ENCODE peak calls at places on chromosomes 7 and 10, in eight cellular contexts. One of them, this sample, is unnamed.

GRCh38 chr10:13399236-13399635 is 51.1 kb upstream of the SEPHS1 start:
- DNase-seq in neural progenitor cell: no peak
- DNase-seq in GM23248: no peak
- DNase-seq in GM23338: no peak
- DNase-seq in HCT116: no peak
- DNase-seq in OCI-LY7: peak; percentile 40
- DNase-seq in MM.1S: no peak
- DNase-seq in hepatocyte: no peak
- DNase-seq in this sample: peak; percentile 3

GRCh38 chr7:11716185-11716584 is 115.8 kb downstream of the THSD7A start:
- DNase-seq in GM23338: no peak
- DNase-seq in MM.1S: no peak
- DNase-seq in neural progenitor cell: no peak
- DNase-seq in GM23248: peak; percentile 46
- DNase-seq in HCT116: peak; percentile 16
- DNase-seq in hepatocyte: no peak
- DNase-seq in OCI-LY7: no peak
- DNase-seq in this sample: peak; percentile 80

GRCh38 chr10:22679608-22680007 is 34.8 kb downstream of the PIP4K2A start:
- DNase-seq in GM23248: no peak
- DNase-seq in HCT116: no peak
- DNase-seq in MM.1S: no peak
- DNase-seq in OCI-LY7: no peak
- DNase-seq in hepatocyte: no peak
- DNase-seq in neural progenitor cell: no peak
- DNase-seq in GM23338: no peak
- DNase-seq in this sample: no peak

GRCh38 chr10:127027786-127028185 is 122.6 kb downstream of the DOCK1 start:
- DNase-seq in hepatocyte: no peak
- DNase-seq in HCT116: no peak
- DNase-seq in GM23338: no peak
- DNase-seq in neural progenitor cell: no peak
- DNase-seq in MM.1S: no peak
- DNase-seq in OCI-LY7: no peak
- DNase-seq in GM23248: no peak
- DNase-seq in this sample: no peak

GRCh38 chr7:133950856-133951255 is 176.3 kb upstream of the LRGUK start:
- DNase-seq in GM23248: no peak
- DNase-seq in MM.1S: no peak
- DNase-seq in GM23338: peak; percentile 60
- DNase-seq in neural progenitor cell: no peak
- DNase-seq in HCT116: no peak
- DNase-seq in OCI-LY7: no peak
- DNase-seq in hepatocyte: no peak
- DNase-seq in this sample: no peak

GRCh38 chr7:44636926-44637325 is 30.5 kb downstream of the OGDH start:
- DNase-seq in GM23338: no peak
- DNase-seq in GM23248: no peak
- DNase-seq in HCT116: no peak
- DNase-seq in MM.1S: peak; percentile 47
- DNase-seq in OCI-LY7: no peak
- DNase-seq in hepatocyte: no peak
- DNase-seq in neural progenitor cell: no peak
- DNase-seq in this sample: no peak

GRCh38 chr10:3163879-3164278 is 8.7 kb downstream of the PITRM1 start:
- DNase-seq in HCT116: no peak
- DNase-seq in GM23338: no peak
- DNase-seq in OCI-LY7: no peak
- DNase-seq in MM.1S: no peak
- DNase-seq in GM23248: no peak
- DNase-seq in neural progenitor cell: no peak
- DNase-seq in hepatocyte: no peak
- DNase-seq in this sample: no peak

GRCh38 chr7:35691827-35692307 is 3.1 kb downstream of the HERPUD2 start:
- DNase-seq in GM23338: no peak
- DNase-seq in MM.1S: no peak
- DNase-seq in neural progenitor cell: no peak
- DNase-seq in hepatocyte: peak; percentile 28
- DNase-seq in GM23248: peak; percentile 16
- DNase-seq in HCT116: no peak
- DNase-seq in OCI-LY7: peak; percentile 59
- DNase-seq in this sample: peak; percentile 7

GRCh38 chr10:113335603-113336002 is 217.2 kb upstream of the HABP2 start:
- DNase-seq in GM23248: peak; percentile 32
- DNase-seq in neural progenitor cell: no peak
- DNase-seq in hepatocyte: no peak
- DNase-seq in OCI-LY7: no peak
- DNase-seq in HCT116: no peak
- DNase-seq in GM23338: no peak
- DNase-seq in MM.1S: no peak
- DNase-seq in this sample: no peak

GRCh38 chr10:64115913-64116643 is 594.9 kb downstream of the REEP3 start:
- DNase-seq in neural progenitor cell: peak; percentile 51
- DNase-seq in hepatocyte: peak; percentile 33
- DNase-seq in OCI-LY7: peak; percentile 4
- DNase-seq in MM.1S: peak; percentile 31
- DNase-seq in HCT116: no peak
- DNase-seq in GM23248: peak; percentile 5
- DNase-seq in GM23338: peak; percentile 75
- DNase-seq in this sample: peak; percentile 54

GRCh38 chr7:128078309-128078708 is 47.1 kb upstream of the LRRC4 start:
- DNase-seq in MM.1S: no peak
- DNase-seq in hepatocyte: no peak
- DNase-seq in neural progenitor cell: no peak
- DNase-seq in GM23248: no peak
- DNase-seq in HCT116: no peak
- DNase-seq in OCI-LY7: no peak
- DNase-seq in GM23338: no peak
- DNase-seq in this sample: no peak

GRCh38 chr7:139118803-139119485 is 9.4 kb upstream of the ZC3HAV1 start:
- DNase-seq in hepatocyte: peak; percentile 46
- DNase-seq in MM.1S: no peak
- DNase-seq in GM23248: no peak
- DNase-seq in neural progenitor cell: no peak
- DNase-seq in OCI-LY7: peak; percentile 60
- DNase-seq in HCT116: no peak
- DNase-seq in GM23338: no peak
- DNase-seq in this sample: no peak

GRCh38 chr7:25922296-25922695 is 229.7 kb upstream of the NFE2L3 start:
- DNase-seq in GM23248: no peak
- DNase-seq in hepatocyte: no peak
- DNase-seq in MM.1S: no peak
- DNase-seq in HCT116: no peak
- DNase-seq in OCI-LY7: no peak
- DNase-seq in GM23338: no peak
- DNase-seq in neural progenitor cell: no peak
- DNase-seq in this sample: peak; percentile 83

GRCh38 chr7:16062269-16062668 is 359.1 kb downstream of the CRPPA start:
- DNase-seq in GM23248: peak; percentile 69
- DNase-seq in neural progenitor cell: no peak
- DNase-seq in OCI-LY7: no peak
- DNase-seq in GM23338: no peak
- DNase-seq in MM.1S: no peak
- DNase-seq in HCT116: no peak
- DNase-seq in hepatocyte: no peak
- DNase-seq in this sample: peak; percentile 65

GRCh38 chr10:42950606-42951485 is 126.0 kb upstream of the RET start:
- DNase-seq in HCT116: no peak
- DNase-seq in GM23248: no peak
- DNase-seq in neural progenitor cell: no peak
- DNase-seq in OCI-LY7: no peak
- DNase-seq in GM23338: no peak
- DNase-seq in hepatocyte: no peak
- DNase-seq in MM.1S: no peak
- DNase-seq in this sample: no peak

DNA sequence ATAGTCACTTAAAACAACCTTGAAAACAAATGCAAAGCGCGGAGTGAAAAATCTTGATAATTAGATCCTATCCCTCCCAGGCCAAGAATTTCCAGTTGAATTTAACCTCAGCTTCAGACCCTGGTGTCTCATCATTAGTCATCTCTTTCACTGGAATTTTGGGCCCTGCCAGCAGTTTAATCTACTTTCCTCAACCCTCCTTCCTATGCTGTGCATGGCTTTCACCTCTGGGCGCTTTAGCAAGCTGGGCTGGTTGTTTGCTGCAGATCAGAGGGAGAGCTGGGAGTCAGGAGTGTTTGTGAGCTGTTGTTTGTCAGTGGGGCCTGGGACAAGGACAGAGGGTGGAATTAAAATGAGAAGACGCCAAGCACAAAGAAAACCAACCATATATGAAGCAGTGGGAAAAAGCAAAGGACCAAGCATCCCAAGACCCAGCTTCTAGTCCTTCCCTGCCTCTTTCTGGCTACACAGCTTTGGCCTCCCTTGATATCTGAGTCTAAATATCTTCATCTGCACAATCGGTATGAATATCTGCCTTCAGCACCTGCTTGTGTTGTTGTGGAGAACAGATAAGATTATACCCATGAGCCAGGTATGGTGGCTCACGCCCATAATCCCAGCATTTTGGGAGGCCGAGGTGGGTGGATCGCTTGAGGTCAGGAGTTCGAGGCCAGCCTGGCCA is 13.5 kb downstream of the MYOF start:
- DNase-seq in GM23338: no peak
- DNase-seq in GM23248: peak; percentile 97
- DNase-seq in neural progenitor cell: no peak
- DNase-seq in HCT116: peak; percentile 89
- DNase-seq in MM.1S: no peak
- DNase-seq in OCI-LY7: no peak
- DNase-seq in hepatocyte: peak; percentile 54
- DNase-seq in this sample: peak; percentile 93
- TF ChIP-seq EZH2phosphoT487 in GM23338: no peak
- TF ChIP-seq EZH2phosphoT487 in GM23248: no peak
- TF ChIP-seq EZH2phosphoT487 in neural progenitor cell: no peak
- TF ChIP-seq EZH2phosphoT487 in HCT116: no peak
- TF ChIP-seq EZH2phosphoT487 in MM.1S: no peak
- TF ChIP-seq EZH2phosphoT487 in OCI-LY7: no peak
- TF ChIP-seq EZH2phosphoT487 in hepatocyte: no peak
- TF ChIP-seq EZH2phosphoT487 in this sample: no peak

GRCh38 chr10:61975107-61975932 is 73.8 kb downstream of the ARID5B start:
- DNase-seq in hepatocyte: peak; percentile 32
- DNase-seq in GM23248: peak; percentile 94
- DNase-seq in MM.1S: no peak
- DNase-seq in GM23338: no peak
- DNase-seq in neural progenitor cell: no peak
- DNase-seq in OCI-LY7: peak; percentile 58
- DNase-seq in HCT116: no peak
- DNase-seq in this sample: peak; percentile 97
- H3K4me3 ChIP-seq in hepatocyte: no peak overlapping the region
- H3K4me3 ChIP-seq in GM23248: peak overlapping the region; percentile 47
- H3K4me3 ChIP-seq in MM.1S: no peak overlapping the region
- H3K4me3 ChIP-seq in GM23338: no peak overlapping the region
- H3K4me3 ChIP-seq in neural progenitor cell: no peak overlapping the region
- H3K4me3 ChIP-seq in OCI-LY7: peak overlapping the region; percentile 50
- H3K4me3 ChIP-seq in HCT116: no peak overlapping the region
- H3K4me3 ChIP-seq in this sample: no peak overlapping the region

GRCh38 chr10:94402204-94403033 is at the start of gene TBC1D12:
- DNase-seq in GM23248: peak; percentile 96
- DNase-seq in MM.1S: peak; percentile 98
- DNase-seq in neural progenitor cell: peak; percentile 95
- DNase-seq in hepatocyte: peak; percentile 97
- DNase-seq in OCI-LY7: peak; percentile 79
- DNase-seq in GM23338: peak; percentile 99
- DNase-seq in HCT116: peak; percentile 97
- DNase-seq in this sample: peak; percentile 92
- H3K27ac ChIP-seq in GM23248: peak within 1 kb of the TSS; percentile 83
- H3K27ac ChIP-seq in MM.1S: peak within 1 kb of the TSS; percentile 79
- H3K27ac ChIP-seq in neural progenitor cell: no peak within 1 kb of the TSS
- H3K27ac ChIP-seq in hepatocyte: peak within 1 kb of the TSS; percentile 91
- H3K27ac ChIP-seq in OCI-LY7: peak within 1 kb of the TSS; percentile 43
- H3K27ac ChIP-seq in GM23338: no peak within 1 kb of the TSS
- H3K27ac ChIP-seq in HCT116: peak within 1 kb of the TSS; percentile 80
- H3K27ac ChIP-seq in this sample: peak within 1 kb of the TSS; percentile 25

DNA sequence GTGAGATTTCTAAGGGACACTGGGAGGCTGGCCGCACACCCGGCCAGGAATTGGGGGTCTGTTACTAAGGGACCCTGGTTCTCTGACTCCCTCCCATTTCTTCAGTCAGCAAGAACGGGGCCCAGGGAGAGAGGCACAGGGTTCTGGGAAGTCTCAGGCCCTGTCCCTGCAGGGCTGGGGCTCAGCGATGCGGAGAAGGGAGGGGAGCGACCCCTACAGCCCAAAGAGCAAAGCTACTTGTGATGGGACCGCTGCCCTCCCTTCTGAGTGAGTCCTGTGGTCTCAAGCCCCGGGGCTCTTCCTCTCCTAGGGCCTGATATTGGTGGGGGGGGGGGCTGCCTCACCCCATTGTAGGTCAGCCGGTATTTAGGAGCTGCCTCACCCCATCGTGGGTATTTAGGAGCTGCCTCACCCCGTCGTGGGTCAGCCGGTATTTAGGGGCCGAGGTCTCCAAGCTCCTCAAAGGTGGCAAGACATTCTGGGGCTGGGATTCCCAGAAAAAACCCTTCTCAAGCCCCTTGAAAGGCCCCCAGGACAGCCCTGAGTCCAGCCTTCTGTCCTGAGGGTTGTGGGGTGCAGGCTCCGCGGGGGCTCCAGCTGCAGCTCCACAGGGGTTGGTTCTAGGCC is 16.9 kb upstream of the NKX6-2 start:
- DNase-seq in neural progenitor cell: peak; percentile 48
- DNase-seq in GM23248: no peak
- DNase-seq in HCT116: peak; percentile 8
- DNase-seq in GM23338: no peak
- DNase-seq in hepatocyte: no peak
- DNase-seq in OCI-LY7: no peak
- DNase-seq in MM.1S: no peak
- DNase-seq in this sample: no peak
- TF ChIP-seq EZH2phosphoT487 in neural progenitor cell: no peak
- TF ChIP-seq EZH2phosphoT487 in GM23248: no peak
- TF ChIP-seq EZH2phosphoT487 in HCT116: no peak
- TF ChIP-seq EZH2phosphoT487 in GM23338: no peak
- TF ChIP-seq EZH2phosphoT487 in hepatocyte: no peak
- TF ChIP-seq EZH2phosphoT487 in OCI-LY7: no peak
- TF ChIP-seq EZH2phosphoT487 in MM.1S: no peak
- TF ChIP-seq EZH2phosphoT487 in this sample: no peak

GRCh38 chr10:11270858-11271179 is 253.1 kb downstream of the CELF2 start:
- DNase-seq in hepatocyte: no peak
- DNase-seq in OCI-LY7: no peak
- DNase-seq in GM23248: peak; percentile 1
- DNase-seq in GM23338: no peak
- DNase-seq in neural progenitor cell: no peak
- DNase-seq in MM.1S: no peak
- DNase-seq in HCT116: no peak
- DNase-seq in this sample: no peak
- H3K4me3 ChIP-seq in hepatocyte: no peak overlapping the region
- H3K4me3 ChIP-seq in OCI-LY7: no peak overlapping the region
- H3K4me3 ChIP-seq in GM23248: no peak overlapping the region
- H3K4me3 ChIP-seq in GM23338: no peak overlapping the region
- H3K4me3 ChIP-seq in neural progenitor cell: no peak overlapping the region
- H3K4me3 ChIP-seq in MM.1S: no peak overlapping the region
- H3K4me3 ChIP-seq in HCT116: no peak overlapping the region
- H3K4me3 ChIP-seq in this sample: no peak overlapping the region

DNA sequence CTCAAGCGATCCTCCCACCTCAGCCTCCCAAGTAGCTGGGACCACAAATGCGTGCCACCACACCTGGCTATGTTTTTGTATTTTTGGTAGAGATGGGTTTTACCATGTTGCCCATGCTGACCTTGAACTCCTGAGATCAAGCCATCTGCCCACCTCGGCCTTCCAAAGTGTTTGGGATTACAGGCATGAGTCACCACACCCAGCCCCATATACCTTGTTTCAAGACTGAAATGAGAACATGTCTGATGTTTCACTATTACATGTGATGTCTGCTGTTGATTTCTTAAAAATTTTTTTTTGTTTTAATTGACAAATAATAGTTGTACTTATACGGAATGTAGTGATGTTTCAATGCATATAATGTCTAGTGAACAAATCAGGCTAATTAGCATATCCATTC is 14.5 kb downstream of the KLHL7 start:
- DNase-seq in MM.1S: no peak
- DNase-seq in OCI-LY7: no peak
- DNase-seq in GM23248: no peak
- DNase-seq in neural progenitor cell: no peak
- DNase-seq in GM23338: no peak
- DNase-seq in HCT116: no peak
- DNase-seq in hepatocyte: no peak
- DNase-seq in this sample: no peak
- H3K27ac ChIP-seq in MM.1S: no peak overlapping the region
- H3K27ac ChIP-seq in OCI-LY7: no peak overlapping the region
- H3K27ac ChIP-seq in GM23248: no peak overlapping the region
- H3K27ac ChIP-seq in neural progenitor cell: no peak overlapping the region
- H3K27ac ChIP-seq in GM23338: no peak overlapping the region
- H3K27ac ChIP-seq in HCT116: no peak overlapping the region
- H3K27ac ChIP-seq in hepatocyte: no peak overlapping the region
- H3K27ac ChIP-seq in this sample: no peak overlapping the region

This sample was measured in PC-3.